ENCODE peak calls at places on chromosomes 2 and 18, in nine cellular contexts. C, I, B, A, E, D, F, X and M are unnamed samples.

GRCh38 chr2:143160732-143161707 is 31.8 kb downstream of the ARHGAP15 start:
- DNase-seq in C (no peak), I (no peak), B (no peak), A (no peak), E (no peak), D (no peak), F (no peak), X (no peak), M (no peak)

GRCh38 chr2:129929321-129930290 is 49.9 kb upstream of the RAB6C start:
- DNase-seq in C (no peak), I (no peak), B (peak; percentile 40), A (peak; percentile 71), E (peak; percentile 27), D (no peak), F (no peak), X (no peak), M (no peak)

GRCh38 chr18:3619222-3619621 is 169.2 kb downstream of the TGIF1 start:
- DNase-seq in C (no peak), I (no peak), B (no peak), A (no peak), E (peak; percentile 27), D (no peak), F (no peak), X (no peak), M (peak; percentile 17)

GRCh38 chr18:5600376-5601071 is 56.7 kb upstream of the EPB41L3 start:
- DNase-seq in C (no peak), I (no peak), B (no peak), A (no peak), E (no peak), D (peak; percentile 8), F (no peak), X (no peak), M (no peak)

GRCh38 chr2:192203876-192204275 is 9.1 kb upstream of the TMEFF2 start:
- DNase-seq in C (no peak), I (no peak), B (no peak), A (no peak), E (no peak), D (no peak), F (no peak), X (no peak), M (no peak)

GRCh38 chr18:52348209-52348608 is 8.2 kb downstream of the DCC start:
- DNase-seq in C (no peak), I (no peak), B (no peak), A (no peak), E (no peak), D (peak; percentile 9), F (no peak), X (no peak), M (no peak)

GRCh38 chr2:20617892-20618467 is 32.9 kb downstream of the HS1BP3 start:
- DNase-seq in C (peak; percentile 4), I (no peak), B (peak; percentile 88), A (peak; percentile 97), E (peak; percentile 99), D (peak; percentile 54), F (peak; percentile 98), X (peak; percentile 98), M (peak; percentile 97)

GRCh38 chr2:71348302-71348701 is 16.7 kb downstream of the ZNF638 start:
- DNase-seq in C (peak; percentile 25), I (no peak), B (no peak), A (no peak), E (no peak), D (no peak), F (peak; percentile 1), X (no peak), M (no peak)

GRCh38 chr2:26942543-26943295 is 27.7 kb upstream of the MAPRE3 start:
- DNase-seq in C (peak; percentile 75), I (peak; percentile 37), B (peak; percentile 9), A (peak; percentile 82), E (peak; percentile 70), D (peak; percentile 84), F (no peak), X (no peak), M (no peak)

GRCh38 chr2:208937521-208937920 is 486.3 kb upstream of the MAP2 start:
- DNase-seq in C (no peak), I (no peak), B (no peak), A (no peak), E (no peak), D (no peak), F (no peak), X (no peak), M (no peak)

GRCh38 chr2:46034535-46034934 is 262.7 kb upstream of the EPAS1 start:
- DNase-seq in C (no peak), I (no peak), B (no peak), A (peak; percentile 61), E (no peak), D (peak; percentile 8), F (no peak), X (no peak), M (no peak)

GRCh38 chr2:7031424-7032245 is 114.4 kb downstream of the RNF144A start:
- DNase-seq in C (peak; percentile 30), I (peak; percentile 29), B (peak; percentile 40), A (no peak), E (peak; percentile 88), D (no peak), F (no peak), X (peak; percentile 79), M (peak; percentile 95)

GRCh38 chr18:34225218-34225553 is 473 bp upstream of the NOL4 start:
- DNase-seq in C (no peak), I (no peak), B (no peak), A (no peak), E (no peak), D (no peak), F (no peak), X (no peak), M (no peak)

GRCh38 chr2:55061534-55062344 is 11.5 kb upstream of the RTN4 start:
- DNase-seq in C (no peak), I (no peak), B (no peak), A (no peak), E (no peak), D (no peak), F (no peak), X (no peak), M (no peak)

GRCh38 chr2:168244318-168244717 is 3.1 kb downstream of the STK39 start:
- DNase-seq in C (peak; percentile 60), I (peak; percentile 17), B (no peak), A (no peak), E (no peak), D (peak; percentile 57), F (no peak), X (no peak), M (peak; percentile 54)

GRCh38 chr2:31132786-31133185 is 5.5 kb downstream of the GALNT14 start:
- DNase-seq in C (no peak), I (no peak), B (no peak), A (no peak), E (no peak), D (no peak), F (no peak), X (no peak), M (no peak)

GRCh38 chr2:160612266-160612864 is 118.8 kb upstream of the RBMS1 start:
- DNase-seq in C (no peak), I (no peak), B (no peak), A (no peak), E (no peak), D (no peak), F (no peak), X (no peak), M (no peak)

GRCh38 chr2:137886432-137886831 is 77.8 kb upstream of the HNMT start:
- DNase-seq in C (no peak), I (no peak), B (no peak), A (no peak), E (no peak), D (no peak), F (no peak), X (no peak), M (no peak)

GRCh38 chr2:73089270-73090030 is 17.9 kb upstream of the SFXN5 start:
- DNase-seq in C (no peak), I (no peak), B (peak; percentile 75), A (peak; percentile 58), E (no peak), D (no peak), F (peak; percentile 98), X (no peak), M (no peak)

GRCh38 chr2:80519699-80520291 is 215.2 kb upstream of the LRRTM1 start:
- DNase-seq in C (no peak), I (no peak), B (no peak), A (no peak), E (no peak), D (no peak), F (no peak), X (no peak), M (no peak)

GRCh38 chr2:200810252-200810650 is 1.5 kb upstream of the BZW1 start:
- DNase-seq in C (no peak), I (no peak), B (no peak), A (no peak), E (no peak), D (no peak), F (peak; percentile 72), X (no peak), M (peak; percentile 31)

GRCh38 chr18:55858661-55859111 is 270.7 kb upstream of the TCF4 start:
- DNase-seq in C (no peak), I (no peak), B (no peak), A (no peak), E (no peak), D (no peak), F (no peak), X (no peak), M (no peak)

GRCh38 chr2:67993329-67993728 is 69.5 kb downstream of the C1D start:
- DNase-seq in C (no peak), I (no peak), B (no peak), A (no peak), E (no peak), D (no peak), F (no peak), X (no peak), M (no peak)